ENCODE peak calls at places on chromosomes 12 and 14, in four cellular contexts. One of them, this sample, is unnamed.
A peak's percentile ranks its signal among the peaks of the same experiment; 100 is the strongest.

GRCh38 chr14:81435578-81436295 is 35.6 kb upstream of the STON2 start:
- DNase-seq in HepG2: peak; percentile 55
- DNase-seq in GM12878: no peak
- DNase-seq in K562: peak; percentile 72
- DNase-seq in this sample: peak; percentile 42

GRCh38 chr12:100955139-100955538 is 160.6 kb downstream of the ANO4 start:
- DNase-seq in HepG2: peak; percentile 1
- DNase-seq in K562: no peak
- DNase-seq in GM12878: no peak
- DNase-seq in this sample: no peak

GRCh38 chr14:90023176-90023896 is 38.5 kb upstream of the KCNK13 start:
- DNase-seq in HepG2: no peak
- DNase-seq in GM12878: no peak
- DNase-seq in K562: no peak
- DNase-seq in this sample: no peak

GRCh38 chr14:97270308-97270707 is 473.1 kb downstream of the VRK1 start:
- DNase-seq in GM12878: no peak
- DNase-seq in K562: no peak
- DNase-seq in HepG2: peak; percentile 5
- DNase-seq in this sample: no peak

GRCh38 chr14:100076630-100077029 is 11.4 kb downstream of the EVL start:
- DNase-seq in HepG2: no peak
- DNase-seq in GM12878: no peak
- DNase-seq in K562: peak; percentile 28
- DNase-seq in this sample: no peak

GRCh38 chr12:66048843-66049537 is 81.6 kb downstream of the LLPH start:
- DNase-seq in K562: no peak
- DNase-seq in HepG2: peak; percentile 98
- DNase-seq in GM12878: no peak
- DNase-seq in this sample: no peak

GRCh38 chr12:77065361-77066204 is at the start of gene E2F7:
- DNase-seq in GM12878: peak; percentile 56
- DNase-seq in HepG2: peak; percentile 82
- DNase-seq in K562: peak; percentile 96
- DNase-seq in this sample: peak; percentile 94

GRCh38 chr12:76020731-76021672 is 10.6 kb downstream of the PHLDA1 start:
- DNase-seq in HepG2: no peak
- DNase-seq in K562: peak; percentile 52
- DNase-seq in GM12878: peak; percentile 19
- DNase-seq in this sample: no peak

GRCh38 chr14:105478624-105479305 is 4.1 kb downstream of the CRIP2 start:
- DNase-seq in HepG2: no peak
- DNase-seq in GM12878: no peak
- DNase-seq in K562: no peak
- DNase-seq in this sample: no peak

GRCh38 chr14:59265808-59266207 is 77.3 kb downstream of the DAAM1 start:
- DNase-seq in GM12878: no peak
- DNase-seq in HepG2: no peak
- DNase-seq in K562: no peak
- DNase-seq in this sample: no peak

GRCh38 chr14:104436047-104436531 is 143.5 kb upstream of the C14orf180 start:
- DNase-seq in HepG2: no peak
- DNase-seq in K562: no peak
- DNase-seq in GM12878: no peak
- DNase-seq in this sample: peak; percentile 5

GRCh38 chr12:98154850-98155249 is 360.5 kb upstream of the TMPO start:
- DNase-seq in HepG2: peak; percentile 9
- DNase-seq in GM12878: no peak
- DNase-seq in K562: no peak
- DNase-seq in this sample: peak; percentile 9

GRCh38 chr14:78836777-78837176 is 666.6 kb downstream of the NRXN3 start:
- DNase-seq in HepG2: peak; percentile 37
- DNase-seq in GM12878: peak; percentile 17
- DNase-seq in K562: peak; percentile 53
- DNase-seq in this sample: peak; percentile 63

GRCh38 chr14:65832431-65833253 is 420.1 kb downstream of the FUT8 start:
- DNase-seq in HepG2: peak; percentile 5
- DNase-seq in GM12878: no peak
- DNase-seq in K562: no peak
- DNase-seq in this sample: peak; percentile 23

GRCh38 chr12:27179399-27180214 is 64.5 kb upstream of the STK38L start:
- DNase-seq in K562: no peak
- DNase-seq in GM12878: peak; percentile 96
- DNase-seq in HepG2: peak; percentile 25
- DNase-seq in this sample: peak; percentile 28

GRCh38 chr12:57888407-57889157 is 42.1 kb upstream of the CTDSP2 start:
- DNase-seq in HepG2: no peak
- DNase-seq in K562: no peak
- DNase-seq in GM12878: no peak
- DNase-seq in this sample: no peak

GRCh38 chr14:104798300-104799238 is 2.3 kb upstream of the ZBTB42 start:
- DNase-seq in GM12878: no peak
- DNase-seq in HepG2: no peak
- DNase-seq in K562: no peak
- DNase-seq in this sample: no peak

GRCh38 chr12:12813120-12814101 is at the start of gene DDX47:
- DNase-seq in K562: peak; percentile 92
- DNase-seq in GM12878: peak; percentile 76
- DNase-seq in HepG2: peak; percentile 85
- DNase-seq in this sample: peak; percentile 95

GRCh38 chr14:99231850-99232401 is 40.1 kb downstream of the BCL11B start:
- DNase-seq in K562: no peak
- DNase-seq in HepG2: no peak
- DNase-seq in GM12878: no peak
- DNase-seq in this sample: peak; percentile 33

GRCh38 chr12:91920276-91920675 is 225.4 kb downstream of the BTG1 start:
- DNase-seq in HepG2: no peak
- DNase-seq in K562: peak; percentile 45
- DNase-seq in GM12878: no peak
- DNase-seq in this sample: no peak

GRCh38 chr14:60647081-60647836 is 2.0 kb downstream of the SIX1 start:
- DNase-seq in HepG2: peak; percentile 32
- DNase-seq in GM12878: no peak
- DNase-seq in K562: no peak
- DNase-seq in this sample: no peak

GRCh38 chr14:78010688-78011087 is 159.5 kb upstream of the NRXN3 start:
- DNase-seq in GM12878: no peak
- DNase-seq in K562: no peak
- DNase-seq in HepG2: no peak
- DNase-seq in this sample: no peak

GRCh38 chr12:72276212-72276865 is 4.2 kb downstream of the TRHDE start:
- DNase-seq in K562: no peak
- DNase-seq in GM12878: no peak
- DNase-seq in HepG2: no peak
- DNase-seq in this sample: no peak

GRCh38 chr14:95146079-95146771 is 11.1 kb downstream of the DICER1 start:
- DNase-seq in HepG2: no peak
- DNase-seq in GM12878: no peak
- DNase-seq in K562: no peak
- DNase-seq in this sample: no peak

GRCh38 chr12:40921563-40922163 is 229.4 kb downstream of the CNTN1 start:
- DNase-seq in GM12878: no peak
- DNase-seq in HepG2: peak; percentile 8
- DNase-seq in K562: peak; percentile 12
- DNase-seq in this sample: peak; percentile 11

GRCh38 chr14:54364555-54365415 is 32.0 kb upstream of the CDKN3 start:
- DNase-seq in GM12878: no peak
- DNase-seq in HepG2: peak; percentile 83
- DNase-seq in K562: no peak
- DNase-seq in this sample: no peak

GRCh38 chr12:65464930-65465329 is 186.4 kb downstream of the MSRB3 start:
- DNase-seq in GM12878: no peak
- DNase-seq in K562: no peak
- DNase-seq in HepG2: no peak
- DNase-seq in this sample: no peak

GRCh38 chr12:66931091-66931490 is 252.2 kb upstream of the GRIP1 start:
- DNase-seq in K562: no peak
- DNase-seq in HepG2: no peak
- DNase-seq in GM12878: no peak
- DNase-seq in this sample: no peak

GRCh38 chr12:130013771-130014484 is 110.1 kb upstream of the TMEM132D start:
- DNase-seq in HepG2: peak; percentile 26
- DNase-seq in K562: peak; percentile 70
- DNase-seq in GM12878: no peak
- DNase-seq in this sample: peak; percentile 81

GRCh38 chr14:34356267-34356660 is 105.8 kb downstream of the SPTSSA start:
- DNase-seq in HepG2: no peak
- DNase-seq in GM12878: no peak
- DNase-seq in K562: no peak
- DNase-seq in this sample: no peak

GRCh38 chr14:97813556-97813955 is 1016.4 kb downstream of the VRK1 start:
- DNase-seq in HepG2: no peak
- DNase-seq in GM12878: no peak
- DNase-seq in K562: no peak
- DNase-seq in this sample: no peak

GRCh38 chr14:88346048-88346639 is 23.1 kb upstream of the KCNK10 start:
- DNase-seq in HepG2: peak; percentile 71
- DNase-seq in GM12878: no peak
- DNase-seq in K562: peak; percentile 1
- DNase-seq in this sample: no peak

GRCh38 chr14:75044322-75044721 is 6.9 kb downstream of the MLH3 start:
- DNase-seq in K562: no peak
- DNase-seq in GM12878: no peak
- DNase-seq in HepG2: no peak
- DNase-seq in this sample: no peak

GRCh38 chr12:46395308-46395707 is 22.7 kb upstream of the SLC38A2 start:
- DNase-seq in HepG2: no peak
- DNase-seq in GM12878: no peak
- DNase-seq in K562: no peak
- DNase-seq in this sample: no peak

GRCh38 chr12:87793134-87793533 is 236.1 kb downstream of the C12orf50 start:
- DNase-seq in K562: no peak
- DNase-seq in HepG2: no peak
- DNase-seq in GM12878: no peak
- DNase-seq in this sample: no peak

DNA sequence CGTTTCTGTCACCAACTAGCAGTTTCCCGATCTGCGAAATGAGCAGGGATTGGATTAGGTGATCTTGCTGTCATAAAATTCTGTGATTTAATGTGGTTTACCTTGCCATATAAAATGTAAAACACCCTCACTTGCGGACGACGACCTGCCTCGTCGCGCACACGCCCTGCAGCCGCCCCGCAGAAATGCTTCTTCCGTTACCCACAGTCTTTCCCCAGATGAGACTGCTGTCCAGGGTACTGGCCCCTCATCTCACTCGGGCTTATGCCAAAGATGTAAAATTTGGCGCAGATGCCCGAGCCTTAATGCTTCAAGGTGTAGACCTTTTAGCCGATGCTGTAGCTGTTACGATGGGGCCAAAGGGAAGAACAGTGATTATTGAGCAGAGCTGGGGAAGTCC is 17.7 kb upstream of the FOXJ2 start:
- DNase-seq in GM12878: no peak
- DNase-seq in HepG2: no peak
- DNase-seq in K562: no peak
- DNase-seq in this sample: no peak
- TF ChIP-seq SP1 in GM12878: no peak
- TF ChIP-seq SP1 in HepG2: no peak
- TF ChIP-seq SP1 in K562: no peak
- TF ChIP-seq SP1 in this sample: no peak

GRCh38 chr12:79887912-79888311 is 47.0 kb downstream of the PPP1R12A start:
- DNase-seq in GM12878: no peak
- DNase-seq in K562: no peak
- DNase-seq in HepG2: no peak
- DNase-seq in this sample: no peak
- TF ChIP-seq FOXK2 in GM12878: no peak
- TF ChIP-seq FOXK2 in K562: no peak
- TF ChIP-seq FOXK2 in HepG2: no peak
- TF ChIP-seq FOXK2 in this sample: no peak

GRCh38 chr12:105091495-105092206 is 7.4 kb upstream of the ALDH1L2 start:
- DNase-seq in HepG2: no peak
- DNase-seq in K562: no peak
- DNase-seq in GM12878: no peak
- DNase-seq in this sample: no peak

GRCh38 chr12:105090361-105090760 is 6.1 kb upstream of the ALDH1L2 start:
- DNase-seq in GM12878: no peak
- DNase-seq in HepG2: no peak
- DNase-seq in K562: no peak
- DNase-seq in this sample: no peak

GRCh38 chr12:105089817-105090216 is 5.6 kb upstream of the ALDH1L2 start:
- DNase-seq in HepG2: no peak
- DNase-seq in GM12878: no peak
- DNase-seq in K562: no peak
- DNase-seq in this sample: no peak

DNA sequence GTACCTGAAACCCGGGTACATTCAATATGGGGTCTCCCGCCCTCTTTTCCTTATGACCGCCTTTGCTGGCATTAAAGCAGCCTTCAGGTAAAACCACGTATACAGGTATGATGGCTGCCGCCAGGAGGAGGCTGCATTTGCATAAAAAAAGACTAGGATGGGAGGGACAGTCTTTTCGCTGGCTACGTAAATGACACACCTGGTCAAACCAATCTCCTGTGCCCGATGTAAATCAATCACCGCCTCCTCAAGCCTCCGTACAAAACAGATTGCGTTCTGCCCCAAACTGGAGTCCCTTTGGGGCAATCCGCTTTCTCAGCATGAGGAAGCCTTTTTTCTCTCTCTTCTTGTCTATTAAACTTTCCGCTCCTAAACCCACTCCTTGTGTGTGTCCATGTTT is 8.1 kb upstream of the ALDH1L2 start:
- DNase-seq in K562: no peak
- DNase-seq in GM12878: no peak
- DNase-seq in HepG2: no peak
- DNase-seq in this sample: no peak
- TF ChIP-seq SP1 in K562: no peak
- TF ChIP-seq SP1 in GM12878: no peak
- TF ChIP-seq SP1 in HepG2: no peak
- TF ChIP-seq SP1 in this sample: no peak

GRCh38 chr14:76576047-76576741 is 185.1 kb upstream of the VASH1 start:
- DNase-seq in K562: no peak
- DNase-seq in GM12878: no peak
- DNase-seq in HepG2: no peak
- DNase-seq in this sample: no peak

GRCh38 chr14:76577837-76578236 is 183.4 kb upstream of the VASH1 start:
- DNase-seq in K562: no peak
- DNase-seq in GM12878: no peak
- DNase-seq in HepG2: no peak
- DNase-seq in this sample: no peak

GRCh38 chr14:76575108-76575507 is 186.2 kb upstream of the VASH1 start:
- DNase-seq in K562: no peak
- DNase-seq in HepG2: no peak
- DNase-seq in GM12878: no peak
- DNase-seq in this sample: no peak

GRCh38 chr14:76574416-76574815 is 186.9 kb upstream of the VASH1 start:
- DNase-seq in HepG2: no peak
- DNase-seq in K562: no peak
- DNase-seq in GM12878: no peak
- DNase-seq in this sample: no peak

DNA sequence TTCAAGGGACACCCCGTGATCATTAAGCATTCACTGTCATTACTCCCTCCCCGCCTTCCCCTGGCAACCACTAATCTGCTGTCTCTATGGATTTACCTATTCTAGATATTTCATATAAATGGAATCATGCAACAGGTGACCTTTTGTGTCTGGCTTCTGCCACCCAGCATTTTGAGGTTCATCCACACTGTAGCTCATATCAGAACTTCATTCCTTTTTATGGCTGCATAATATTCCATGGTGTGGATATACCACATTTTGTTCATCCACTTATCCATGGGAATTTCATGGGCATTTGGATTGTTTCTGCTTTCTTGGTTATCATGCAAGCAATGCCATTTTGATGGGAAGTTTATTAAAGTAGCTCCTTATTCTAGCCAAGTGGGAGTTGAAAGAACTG is 184.2 kb upstream of the VASH1 start:
- DNase-seq in K562: no peak
- DNase-seq in GM12878: no peak
- DNase-seq in HepG2: no peak
- DNase-seq in this sample: no peak
- TF ChIP-seq FOXK2 in K562: no peak
- TF ChIP-seq FOXK2 in GM12878: no peak
- TF ChIP-seq FOXK2 in HepG2: no peak
- TF ChIP-seq FOXK2 in this sample: no peak

This sample was measured in HEK293T.